ENCODE peak calls at places on chromosomes 16 and 17, in four cellular contexts. One of them, this sample, is unnamed.

GRCh38 chr16:86761117-86761971 is 183.0 kb downstream of the FOXL1 start:
- DNase-seq in H9: peak
- DNase-seq in heart right ventricle: peak
- DNase-seq in omental fat pad: peak
- DNase-seq in this sample: peak

GRCh38 chr16:81088836-81089235 is 7.4 kb downstream of the GCSH start:
- DNase-seq in H9: no peak
- DNase-seq in heart right ventricle: no peak
- DNase-seq in omental fat pad: no peak
- DNase-seq in this sample: no peak

GRCh38 chr16:23907457-23907902 is 71.7 kb downstream of the PRKCB start:
- DNase-seq in H9: no peak
- DNase-seq in heart right ventricle: no peak
- DNase-seq in omental fat pad: no peak
- DNase-seq in this sample: no peak

GRCh38 chr16:23712976-23713375 is at the start of gene ERN2:
- DNase-seq in H9: peak
- DNase-seq in heart right ventricle: no peak
- DNase-seq in omental fat pad: no peak
- DNase-seq in this sample: no peak

GRCh38 chr17:77875881-77876509 is 82.5 kb upstream of the TNRC6C start:
- DNase-seq in H9: no peak
- DNase-seq in heart right ventricle: peak
- DNase-seq in omental fat pad: no peak
- DNase-seq in this sample: no peak

GRCh38 chr16:8958344-8958808 is 5.3 kb downstream of the USP7 start:
- DNase-seq in H9: no peak
- DNase-seq in heart right ventricle: no peak
- DNase-seq in omental fat pad: no peak
- DNase-seq in this sample: no peak

GRCh38 chr16:83574388-83574787 is 233.4 kb upstream of the HSBP1 start:
- DNase-seq in H9: peak
- DNase-seq in heart right ventricle: no peak
- DNase-seq in omental fat pad: no peak
- DNase-seq in this sample: no peak

GRCh38 chr16:20242568-20243240 is 84.6 kb downstream of the GP2 start:
- DNase-seq in H9: no peak
- DNase-seq in heart right ventricle: no peak
- DNase-seq in omental fat pad: no peak
- DNase-seq in this sample: no peak

GRCh38 chr17:82059272-82060000 is 6.2 kb downstream of the DUS1L start:
- DNase-seq in H9: no peak
- DNase-seq in heart right ventricle: no peak
- DNase-seq in omental fat pad: no peak
- DNase-seq in this sample: no peak

GRCh38 chr17:29933379-29933778 is 3.4 kb upstream of the SSH2 start:
- DNase-seq in H9: peak
- DNase-seq in heart right ventricle: no peak
- DNase-seq in omental fat pad: no peak
- DNase-seq in this sample: no peak
- TF ChIP-seq CTCF in H9: peak
- TF ChIP-seq CTCF in heart right ventricle: no peak
- TF ChIP-seq CTCF in omental fat pad: no peak
- TF ChIP-seq CTCF in this sample: no peak

GRCh38 chr16:5056347-5056746 is 9.4 kb downstream of the C16orf89 start:
- DNase-seq in H9: peak
- DNase-seq in heart right ventricle: no peak
- DNase-seq in omental fat pad: no peak
- DNase-seq in this sample: no peak
- TF ChIP-seq CTCF in H9: peak
- TF ChIP-seq CTCF in heart right ventricle: peak
- TF ChIP-seq CTCF in omental fat pad: no peak
- TF ChIP-seq CTCF in this sample: no peak

GRCh38 chr16:85704900-85705846 is 16.4 kb upstream of the GINS2 start:
- DNase-seq in H9: no peak
- DNase-seq in heart right ventricle: no peak
- DNase-seq in omental fat pad: no peak
- DNase-seq in this sample: no peak
- TF ChIP-seq CTCF in H9: peak
- TF ChIP-seq CTCF in heart right ventricle: no peak
- TF ChIP-seq CTCF in omental fat pad: no peak
- TF ChIP-seq CTCF in this sample: no peak

GRCh38 chr16:65991149-65991701 is 375.3 kb upstream of the CDH5 start:
- DNase-seq in H9: peak
- DNase-seq in heart right ventricle: no peak
- DNase-seq in omental fat pad: no peak
- DNase-seq in this sample: no peak
- TF ChIP-seq CTCF in H9: peak
- TF ChIP-seq CTCF in heart right ventricle: no peak
- TF ChIP-seq CTCF in omental fat pad: no peak
- TF ChIP-seq CTCF in this sample: no peak

DNA sequence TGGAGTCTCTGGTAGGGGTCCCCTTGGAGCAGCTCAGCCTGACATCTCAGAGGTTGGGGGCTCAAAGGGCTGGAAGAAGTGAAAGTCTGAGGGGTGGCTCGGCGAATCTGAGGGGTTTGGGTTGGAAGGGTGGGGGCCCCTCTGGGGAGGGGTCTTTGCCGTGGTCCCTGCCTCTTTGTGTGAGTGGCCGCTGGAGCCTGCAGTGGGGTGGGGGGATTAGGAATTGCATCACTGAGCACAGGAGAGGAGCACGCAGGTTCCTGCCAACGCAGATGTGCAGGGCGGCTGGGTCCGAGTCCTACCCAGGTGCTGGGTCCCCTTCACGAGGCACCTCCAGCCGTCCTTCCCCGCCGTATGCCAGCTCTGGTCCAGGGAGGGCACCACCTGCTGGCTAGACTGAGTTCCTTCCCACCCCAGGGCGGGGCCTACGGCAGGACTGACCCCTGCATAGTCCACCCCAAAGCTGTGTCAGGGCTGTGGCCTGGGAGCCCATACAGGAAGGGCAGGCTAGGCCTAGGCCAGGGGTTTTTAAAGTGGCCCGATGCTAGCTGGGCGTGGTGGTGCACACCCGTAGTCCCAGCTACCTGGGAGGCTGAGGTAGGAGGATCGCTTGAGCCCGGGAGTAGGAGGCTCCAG is 9.9 kb downstream of the FMNL1 start:
- DNase-seq in H9: peak
- DNase-seq in heart right ventricle: peak
- DNase-seq in omental fat pad: no peak
- DNase-seq in this sample: no peak
- TF ChIP-seq CTCF in H9: peak
- TF ChIP-seq CTCF in heart right ventricle: peak
- TF ChIP-seq CTCF in omental fat pad: no peak
- TF ChIP-seq CTCF in this sample: no peak

GRCh38 chr17:33521784-33522183 is 228.7 kb upstream of the ASIC2 start:
- DNase-seq in H9: peak
- DNase-seq in heart right ventricle: no peak
- DNase-seq in omental fat pad: no peak
- DNase-seq in this sample: no peak
- TF ChIP-seq CTCF in H9: peak
- TF ChIP-seq CTCF in heart right ventricle: peak
- TF ChIP-seq CTCF in omental fat pad: no peak
- TF ChIP-seq CTCF in this sample: no peak

DNA sequence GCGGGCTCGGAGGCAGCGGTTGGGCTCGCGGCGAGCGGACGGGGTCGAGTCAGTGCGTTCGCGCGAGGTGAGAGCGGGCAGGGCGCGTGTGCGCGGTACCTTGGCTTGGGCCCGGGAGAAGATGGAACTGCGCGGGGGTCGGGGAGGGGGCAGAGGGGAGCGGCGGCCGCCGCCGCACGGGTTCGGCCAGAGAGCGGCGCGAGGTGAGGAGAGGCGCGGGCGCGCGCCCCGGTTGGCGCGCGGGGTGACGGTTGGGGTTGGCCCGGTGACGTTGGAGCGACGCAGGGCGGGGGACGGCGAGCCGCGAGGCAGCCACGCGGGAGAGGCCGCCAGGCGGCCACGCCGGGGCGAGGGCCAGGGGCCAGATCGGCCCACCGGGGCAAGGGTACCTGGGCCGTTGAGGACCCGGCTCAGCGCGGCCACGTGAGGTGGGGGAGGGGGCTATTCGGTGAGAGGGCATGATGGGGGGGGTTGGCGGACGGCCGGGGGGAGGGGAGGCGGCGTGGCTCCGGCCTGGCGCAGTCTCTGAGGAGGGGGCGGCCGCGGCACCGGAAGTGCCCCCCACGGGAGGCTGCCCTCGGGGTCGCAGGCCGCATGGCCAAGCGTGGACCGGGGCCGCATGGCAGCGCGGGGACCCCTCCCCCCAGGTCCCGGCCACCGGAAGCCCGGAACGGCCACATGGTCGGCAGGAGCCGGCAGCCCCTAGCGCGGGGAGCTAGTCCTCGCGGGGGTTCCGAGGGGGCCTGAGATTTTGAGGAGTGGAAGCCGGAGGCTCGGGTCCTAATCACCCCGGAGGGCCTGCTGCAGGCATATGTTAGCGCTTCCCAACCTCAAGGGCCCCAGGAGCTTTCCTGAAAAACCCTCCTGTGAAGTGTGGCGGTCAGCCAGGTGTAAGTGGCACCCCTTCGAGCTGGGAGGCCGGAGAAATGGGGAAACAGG is 527 bp downstream of the EIF5A start:
- DNase-seq in H9: peak
- DNase-seq in heart right ventricle: peak
- DNase-seq in omental fat pad: no peak
- DNase-seq in this sample: no peak
- TF ChIP-seq CTCF in H9: no peak
- TF ChIP-seq CTCF in heart right ventricle: no peak
- TF ChIP-seq CTCF in omental fat pad: no peak
- TF ChIP-seq CTCF in this sample: no peak

DNA sequence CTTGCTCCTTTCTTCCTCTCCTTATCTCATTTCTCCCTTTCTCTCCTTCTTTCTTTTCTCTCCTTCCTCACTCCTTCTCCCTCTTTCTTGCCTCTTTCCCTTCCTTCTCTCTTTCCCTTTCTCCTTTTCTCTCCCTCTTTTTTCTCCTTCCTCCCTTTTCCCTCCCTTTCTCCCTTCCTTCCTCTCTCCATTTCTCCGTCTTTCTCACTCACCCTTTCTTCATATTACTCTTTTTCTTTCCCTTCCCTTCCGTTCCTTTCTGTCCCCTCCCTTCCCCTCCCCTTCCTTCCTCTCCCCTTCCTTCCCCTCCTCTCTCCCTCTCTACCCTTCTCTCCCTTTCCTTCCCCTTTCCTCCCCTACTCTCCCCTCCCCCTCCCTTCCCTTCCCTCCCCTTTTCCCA is 240.8 kb downstream of the HS3ST3B1 start:
- DNase-seq in H9: no peak
- DNase-seq in heart right ventricle: no peak
- DNase-seq in omental fat pad: no peak
- DNase-seq in this sample: no peak
- TF ChIP-seq CTCF in H9: no peak
- TF ChIP-seq CTCF in heart right ventricle: no peak
- TF ChIP-seq CTCF in omental fat pad: no peak
- TF ChIP-seq CTCF in this sample: no peak

DNA sequence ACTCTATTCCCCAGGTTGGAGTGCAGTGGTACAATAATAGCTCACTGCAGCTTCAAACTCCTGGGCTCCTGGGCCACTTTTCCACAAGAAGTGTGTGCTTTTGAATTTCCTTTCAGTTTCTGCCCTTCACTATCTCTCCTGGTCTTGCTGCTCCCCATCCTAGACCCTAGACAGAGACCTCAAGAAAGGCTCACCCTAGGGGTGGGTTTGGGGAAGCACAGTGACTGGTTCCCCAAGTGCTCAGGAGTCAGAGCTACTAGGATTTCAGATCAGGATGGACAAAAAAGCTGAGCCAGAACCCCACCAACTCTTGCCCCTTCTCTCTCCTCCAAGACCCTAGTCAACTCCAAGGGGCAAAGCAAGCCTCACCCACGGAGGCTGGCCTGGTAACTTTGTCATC is 1.6 kb upstream of the SEBOX start:
- DNase-seq in H9: peak
- DNase-seq in heart right ventricle: no peak
- DNase-seq in omental fat pad: no peak
- DNase-seq in this sample: no peak
- TF ChIP-seq CTCF in H9: peak
- TF ChIP-seq CTCF in heart right ventricle: no peak
- TF ChIP-seq CTCF in omental fat pad: no peak
- TF ChIP-seq CTCF in this sample: no peak